ENCODE peak calls at places on chromosomes 11 and 22, in ten cellular contexts. One of them, this sample, is unnamed.

GRCh38 chr22:40204331-40205116 is 26.8 kb downstream of the TNRC6B start:
- DNase-seq in A673: no peak
- DNase-seq in endothelial cell: no peak
- DNase-seq in HTR-8/SVneo: peak; percentile 5
- DNase-seq in fibroblast of lung: peak; percentile 72
- DNase-seq in T follicular helper cell: no peak
- DNase-seq in stimulated activated CD4-positive, alpha-beta T cell treated with anti-CD3 and anti-CD28 coated beads, TNF-alpha, amount 100 ng/mL, for 4 hours: no peak
- DNase-seq in stimulated activated CD8-positive, alpha-beta memory T cell treated with anti-CD3 and anti-CD28 coated beads, Interleukin-12 subunit alpha, Interleukin-12 subunit beta, amount 100 ng/mL, for 4 hours: no peak
- DNase-seq in activated naive CD8-positive, alpha-beta T cell treated with anti-CD3 and anti-CD28 coated beads, Interleukin-2, amount 50 U/mL, for 24 hours: no peak
- DNase-seq in G401: peak; percentile 84
- DNase-seq in this sample: no peak

GRCh38 chr11:46277313-46277622 is 194 bp upstream of the CREB3L1 start:
- DNase-seq in A673: peak; percentile 94
- DNase-seq in endothelial cell: no peak
- DNase-seq in HTR-8/SVneo: no peak
- DNase-seq in fibroblast of lung: peak; percentile 61
- DNase-seq in T follicular helper cell: no peak
- DNase-seq in stimulated activated CD4-positive, alpha-beta T cell treated with anti-CD3 and anti-CD28 coated beads, TNF-alpha, amount 100 ng/mL, for 4 hours: no peak
- DNase-seq in stimulated activated CD8-positive, alpha-beta memory T cell treated with anti-CD3 and anti-CD28 coated beads, Interleukin-12 subunit alpha, Interleukin-12 subunit beta, amount 100 ng/mL, for 4 hours: no peak
- DNase-seq in activated naive CD8-positive, alpha-beta T cell treated with anti-CD3 and anti-CD28 coated beads, Interleukin-2, amount 50 U/mL, for 24 hours: no peak
- DNase-seq in G401: no peak
- DNase-seq in this sample: no peak

GRCh38 chr11:8267831-8268529 is 4.3 kb upstream of the LMO1 start:
- DNase-seq in A673: no peak
- DNase-seq in endothelial cell: no peak
- DNase-seq in HTR-8/SVneo: no peak
- DNase-seq in fibroblast of lung: peak; percentile 7
- DNase-seq in T follicular helper cell: no peak
- DNase-seq in stimulated activated CD4-positive, alpha-beta T cell treated with anti-CD3 and anti-CD28 coated beads, TNF-alpha, amount 100 ng/mL, for 4 hours: peak; percentile 29
- DNase-seq in stimulated activated CD8-positive, alpha-beta memory T cell treated with anti-CD3 and anti-CD28 coated beads, Interleukin-12 subunit alpha, Interleukin-12 subunit beta, amount 100 ng/mL, for 4 hours: no peak
- DNase-seq in activated naive CD8-positive, alpha-beta T cell treated with anti-CD3 and anti-CD28 coated beads, Interleukin-2, amount 50 U/mL, for 24 hours: peak; percentile 21
- DNase-seq in G401: no peak
- DNase-seq in this sample: no peak

GRCh38 chr11:1468473-1469066 is 18.0 kb downstream of the MOB2 start:
- DNase-seq in A673: no peak
- DNase-seq in endothelial cell: no peak
- DNase-seq in HTR-8/SVneo: no peak
- DNase-seq in fibroblast of lung: no peak
- DNase-seq in T follicular helper cell: no peak
- DNase-seq in stimulated activated CD4-positive, alpha-beta T cell treated with anti-CD3 and anti-CD28 coated beads, TNF-alpha, amount 100 ng/mL, for 4 hours: no peak
- DNase-seq in stimulated activated CD8-positive, alpha-beta memory T cell treated with anti-CD3 and anti-CD28 coated beads, Interleukin-12 subunit alpha, Interleukin-12 subunit beta, amount 100 ng/mL, for 4 hours: no peak
- DNase-seq in activated naive CD8-positive, alpha-beta T cell treated with anti-CD3 and anti-CD28 coated beads, Interleukin-2, amount 50 U/mL, for 24 hours: no peak
- DNase-seq in G401: no peak
- DNase-seq in this sample: no peak

GRCh38 chr22:31046591-31047226 is 34.4 kb upstream of the SMTN start:
- DNase-seq in A673: no peak
- DNase-seq in endothelial cell: peak; percentile 83
- DNase-seq in HTR-8/SVneo: no peak
- DNase-seq in fibroblast of lung: no peak
- DNase-seq in T follicular helper cell: no peak
- DNase-seq in stimulated activated CD4-positive, alpha-beta T cell treated with anti-CD3 and anti-CD28 coated beads, TNF-alpha, amount 100 ng/mL, for 4 hours: no peak
- DNase-seq in stimulated activated CD8-positive, alpha-beta memory T cell treated with anti-CD3 and anti-CD28 coated beads, Interleukin-12 subunit alpha, Interleukin-12 subunit beta, amount 100 ng/mL, for 4 hours: no peak
- DNase-seq in activated naive CD8-positive, alpha-beta T cell treated with anti-CD3 and anti-CD28 coated beads, Interleukin-2, amount 50 U/mL, for 24 hours: no peak
- DNase-seq in G401: peak; percentile 6
- DNase-seq in this sample: peak; percentile 38

GRCh38 chr11:116989184-116989583 is 109.0 kb downstream of the SIK3 start:
- DNase-seq in A673: no peak
- DNase-seq in endothelial cell: no peak
- DNase-seq in HTR-8/SVneo: no peak
- DNase-seq in fibroblast of lung: no peak
- DNase-seq in T follicular helper cell: no peak
- DNase-seq in stimulated activated CD4-positive, alpha-beta T cell treated with anti-CD3 and anti-CD28 coated beads, TNF-alpha, amount 100 ng/mL, for 4 hours: no peak
- DNase-seq in stimulated activated CD8-positive, alpha-beta memory T cell treated with anti-CD3 and anti-CD28 coated beads, Interleukin-12 subunit alpha, Interleukin-12 subunit beta, amount 100 ng/mL, for 4 hours: no peak
- DNase-seq in activated naive CD8-positive, alpha-beta T cell treated with anti-CD3 and anti-CD28 coated beads, Interleukin-2, amount 50 U/mL, for 24 hours: no peak
- DNase-seq in G401: no peak
- DNase-seq in this sample: no peak

GRCh38 chr11:2097356-2097997 is 41.7 kb downstream of the IGF2 start:
- DNase-seq in A673: no peak
- DNase-seq in endothelial cell: no peak
- DNase-seq in HTR-8/SVneo: peak; percentile 75
- DNase-seq in fibroblast of lung: peak; percentile 76
- DNase-seq in T follicular helper cell: no peak
- DNase-seq in stimulated activated CD4-positive, alpha-beta T cell treated with anti-CD3 and anti-CD28 coated beads, TNF-alpha, amount 100 ng/mL, for 4 hours: no peak
- DNase-seq in stimulated activated CD8-positive, alpha-beta memory T cell treated with anti-CD3 and anti-CD28 coated beads, Interleukin-12 subunit alpha, Interleukin-12 subunit beta, amount 100 ng/mL, for 4 hours: no peak
- DNase-seq in activated naive CD8-positive, alpha-beta T cell treated with anti-CD3 and anti-CD28 coated beads, Interleukin-2, amount 50 U/mL, for 24 hours: no peak
- DNase-seq in G401: no peak
- DNase-seq in this sample: peak; percentile 75

GRCh38 chr11:117179048-117179999 is 781 bp downstream of the SIDT2 start:
- DNase-seq in A673: peak; percentile 93
- DNase-seq in endothelial cell: peak; percentile 46
- DNase-seq in HTR-8/SVneo: peak; percentile 31
- DNase-seq in fibroblast of lung: peak; percentile 45
- DNase-seq in T follicular helper cell: peak; percentile 28
- DNase-seq in stimulated activated CD4-positive, alpha-beta T cell treated with anti-CD3 and anti-CD28 coated beads, TNF-alpha, amount 100 ng/mL, for 4 hours: peak; percentile 18
- DNase-seq in stimulated activated CD8-positive, alpha-beta memory T cell treated with anti-CD3 and anti-CD28 coated beads, Interleukin-12 subunit alpha, Interleukin-12 subunit beta, amount 100 ng/mL, for 4 hours: peak; percentile 16
- DNase-seq in activated naive CD8-positive, alpha-beta T cell treated with anti-CD3 and anti-CD28 coated beads, Interleukin-2, amount 50 U/mL, for 24 hours: peak; percentile 54
- DNase-seq in G401: peak; percentile 46
- DNase-seq in this sample: no peak

GRCh38 chr22:42641801-42642413 is 1.5 kb upstream of the ATP5MGL start:
- DNase-seq in A673: no peak
- DNase-seq in endothelial cell: no peak
- DNase-seq in HTR-8/SVneo: no peak
- DNase-seq in fibroblast of lung: no peak
- DNase-seq in T follicular helper cell: no peak
- DNase-seq in stimulated activated CD4-positive, alpha-beta T cell treated with anti-CD3 and anti-CD28 coated beads, TNF-alpha, amount 100 ng/mL, for 4 hours: no peak
- DNase-seq in stimulated activated CD8-positive, alpha-beta memory T cell treated with anti-CD3 and anti-CD28 coated beads, Interleukin-12 subunit alpha, Interleukin-12 subunit beta, amount 100 ng/mL, for 4 hours: no peak
- DNase-seq in activated naive CD8-positive, alpha-beta T cell treated with anti-CD3 and anti-CD28 coated beads, Interleukin-2, amount 50 U/mL, for 24 hours: no peak
- DNase-seq in G401: no peak
- DNase-seq in this sample: no peak

GRCh38 chr11:117479372-117479771 is 151.7 kb downstream of the CEP164 start:
- DNase-seq in A673: peak; percentile 13
- DNase-seq in endothelial cell: no peak
- DNase-seq in HTR-8/SVneo: no peak
- DNase-seq in fibroblast of lung: no peak
- DNase-seq in T follicular helper cell: no peak
- DNase-seq in stimulated activated CD4-positive, alpha-beta T cell treated with anti-CD3 and anti-CD28 coated beads, TNF-alpha, amount 100 ng/mL, for 4 hours: no peak
- DNase-seq in stimulated activated CD8-positive, alpha-beta memory T cell treated with anti-CD3 and anti-CD28 coated beads, Interleukin-12 subunit alpha, Interleukin-12 subunit beta, amount 100 ng/mL, for 4 hours: no peak
- DNase-seq in activated naive CD8-positive, alpha-beta T cell treated with anti-CD3 and anti-CD28 coated beads, Interleukin-2, amount 50 U/mL, for 24 hours: peak; percentile 26
- DNase-seq in G401: no peak
- DNase-seq in this sample: no peak

GRCh38 chr11:1953489-1954284 is 6.6 kb downstream of the MRPL23 start:
- DNase-seq in A673: no peak
- DNase-seq in endothelial cell: no peak
- DNase-seq in HTR-8/SVneo: no peak
- DNase-seq in fibroblast of lung: no peak
- DNase-seq in T follicular helper cell: no peak
- DNase-seq in stimulated activated CD4-positive, alpha-beta T cell treated with anti-CD3 and anti-CD28 coated beads, TNF-alpha, amount 100 ng/mL, for 4 hours: no peak
- DNase-seq in stimulated activated CD8-positive, alpha-beta memory T cell treated with anti-CD3 and anti-CD28 coated beads, Interleukin-12 subunit alpha, Interleukin-12 subunit beta, amount 100 ng/mL, for 4 hours: no peak
- DNase-seq in activated naive CD8-positive, alpha-beta T cell treated with anti-CD3 and anti-CD28 coated beads, Interleukin-2, amount 50 U/mL, for 24 hours: no peak
- DNase-seq in G401: no peak
- DNase-seq in this sample: peak; percentile 60

GRCh38 chr11:98616256-98616655 is 404.5 kb upstream of the CNTN5 start:
- DNase-seq in A673: no peak
- DNase-seq in endothelial cell: no peak
- DNase-seq in HTR-8/SVneo: no peak
- DNase-seq in fibroblast of lung: no peak
- DNase-seq in T follicular helper cell: no peak
- DNase-seq in stimulated activated CD4-positive, alpha-beta T cell treated with anti-CD3 and anti-CD28 coated beads, TNF-alpha, amount 100 ng/mL, for 4 hours: no peak
- DNase-seq in stimulated activated CD8-positive, alpha-beta memory T cell treated with anti-CD3 and anti-CD28 coated beads, Interleukin-12 subunit alpha, Interleukin-12 subunit beta, amount 100 ng/mL, for 4 hours: no peak
- DNase-seq in activated naive CD8-positive, alpha-beta T cell treated with anti-CD3 and anti-CD28 coated beads, Interleukin-2, amount 50 U/mL, for 24 hours: no peak
- DNase-seq in G401: no peak
- DNase-seq in this sample: no peak

GRCh38 chr11:76807206-76807875 is 24.2 kb downstream of the TSKU start:
- DNase-seq in A673: peak; percentile 95
- DNase-seq in endothelial cell: peak; percentile 88
- DNase-seq in HTR-8/SVneo: peak; percentile 83
- DNase-seq in fibroblast of lung: peak; percentile 64
- DNase-seq in T follicular helper cell: peak; percentile 31
- DNase-seq in stimulated activated CD4-positive, alpha-beta T cell treated with anti-CD3 and anti-CD28 coated beads, TNF-alpha, amount 100 ng/mL, for 4 hours: peak; percentile 48
- DNase-seq in stimulated activated CD8-positive, alpha-beta memory T cell treated with anti-CD3 and anti-CD28 coated beads, Interleukin-12 subunit alpha, Interleukin-12 subunit beta, amount 100 ng/mL, for 4 hours: no peak
- DNase-seq in activated naive CD8-positive, alpha-beta T cell treated with anti-CD3 and anti-CD28 coated beads, Interleukin-2, amount 50 U/mL, for 24 hours: peak; percentile 87
- DNase-seq in G401: peak; percentile 80
- DNase-seq in this sample: peak; percentile 93

This sample was measured in tibial artery.